ENCODE peak calls at places on chromosomes 16 and 17, in nine cellular contexts. E, R, I, U, Y, Z, J, C and V are unnamed samples.

GRCh38 chr17:17819561-17819995 is 17.2 kb downstream of the SREBF1 start:
- DNase-seq in Y (peak; percentile 68), I (no peak), R (peak; percentile 81), C (peak; percentile 81), J (peak; percentile 96), E (peak; percentile 20), Z (peak; percentile 85), U (peak; percentile 85), V (peak; percentile 93)

GRCh38 chr16:72877374-72878028 is 170.4 kb downstream of the ZFHX3 start:
- DNase-seq in R (no peak), E (no peak), I (no peak), J (no peak), U (no peak), Y (no peak), C (peak; percentile 64), Z (no peak), V (no peak)

GRCh38 chr17:65185686-65186382 is 48.7 kb downstream of the RGS9 start:
- DNase-seq in R (no peak), Y (no peak), Z (peak; percentile 64), J (no peak), U (peak; percentile 64), E (no peak), C (no peak), I (no peak), V (no peak)

GRCh38 chr17:80835816-80836657 is 155.6 kb upstream of the CHMP6 start:
- DNase-seq in I (no peak), C (no peak), Y (no peak), Z (no peak), R (no peak), J (no peak), U (no peak), E (no peak), V (no peak)

GRCh38 chr16:708019-708418 is 2.4 kb upstream of the FBXL16 start:
- DNase-seq in C (no peak), E (no peak), I (no peak), U (no peak), R (no peak), Z (no peak), Y (no peak), J (no peak), V (no peak)

GRCh38 chr16:11032000-11032921 is 87.9 kb downstream of the CLEC16A start:
- DNase-seq in R (peak; percentile 23), C (no peak), Y (no peak), I (no peak), U (no peak), E (no peak), J (no peak), Z (no peak), V (no peak)

GRCh38 chr17:81717766-81718089 is 5.6 kb downstream of the SLC25A10 start:
- DNase-seq in R (no peak), E (no peak), Y (no peak), I (no peak), C (no peak), U (no peak), Z (no peak), J (no peak), V (no peak)

GRCh38 chr16:324451-325334 is 27.8 kb downstream of the AXIN1 start:
- DNase-seq in E (peak; percentile 62), U (no peak), Z (no peak), I (no peak), C (no peak), Y (no peak), R (no peak), J (no peak), V (peak; percentile 78)

GRCh38 chr16:25978227-25978626 is 286.5 kb downstream of the HS3ST4 start:
- DNase-seq in Z (no peak), J (no peak), E (no peak), C (no peak), U (no peak), I (no peak), R (peak; percentile 39), Y (no peak), V (no peak)

GRCh38 chr17:17439971-17440843 is 36.6 kb upstream of the MED9 start:
- DNase-seq in J (peak; percentile 57), Y (no peak), I (peak; percentile 62), E (peak; percentile 75), Z (peak; percentile 64), C (peak; percentile 63), U (peak; percentile 87), R (peak; percentile 80), V (peak; percentile 81)

GRCh38 chr16:12907670-12908233 is 6.4 kb downstream of the SHISA9 start:
- DNase-seq in C (no peak), J (no peak), Z (no peak), E (no peak), I (peak; percentile 58), U (peak; percentile 58), Y (no peak), R (no peak), V (peak; percentile 13)

GRCh38 chr16:55447231-55447630 is 31.8 kb upstream of the MMP2 start:
- DNase-seq in I (no peak), C (no peak), Z (no peak), Y (no peak), R (no peak), U (no peak), J (no peak), E (no peak), V (no peak)

GRCh38 chr16:19167710-19168172 is 299 bp upstream of the SYT17 start:
- DNase-seq in C (peak; percentile 93), U (peak; percentile 83), Z (peak; percentile 73), R (peak; percentile 81), E (no peak), J (peak; percentile 73), Y (peak; percentile 45), I (peak; percentile 92), V (peak; percentile 94)

GRCh38 chr16:58426960-58427359 is 34.7 kb downstream of the GINS3 start:
- DNase-seq in E (no peak), I (no peak), J (no peak), Y (peak; percentile 36), C (no peak), U (no peak), Z (no peak), R (no peak), V (no peak)

GRCh38 chr17:76277300-76278267 is 12.4 kb downstream of the UBALD2 start:
- DNase-seq in Y (no peak), R (no peak), U (no peak), E (no peak), I (no peak), C (no peak), Z (no peak), J (no peak), V (no peak)

GRCh38 chr16:55621771-55622170 is 34.0 kb upstream of the SLC6A2 start:
- DNase-seq in U (no peak), I (no peak), R (no peak), Y (no peak), J (no peak), E (no peak), C (no peak), Z (no peak), V (no peak)

GRCh38 chr17:17493986-17494466 is 2.2 kb downstream of the RASD1 start:
- DNase-seq in U (no peak), Y (no peak), Z (no peak), E (no peak), I (peak; percentile 70), C (no peak), J (no peak), R (no peak), V (no peak)

GRCh38 chr17:53150101-53150698 is 672.5 kb upstream of the KIF2B start:
- DNase-seq in E (no peak), Y (no peak), C (no peak), R (no peak), I (peak; percentile 28), J (no peak), Z (peak; percentile 22), U (no peak), V (no peak)
- TF ChIP-seq CTCF in E (no peak), Y (no peak), C (no peak), R (no peak), I (peak; percentile 53), J (no peak), Z (peak; percentile 76), U (peak; percentile 64), V (no peak)

GRCh38 chr17:72587773-72588511 is 467.1 kb downstream of the SOX9 start:
- DNase-seq in Y (no peak), U (no peak), J (no peak), I (no peak), Z (no peak), R (no peak), C (no peak), E (no peak), V (no peak)
- TF ChIP-seq CTCF in Y (no peak), U (no peak), J (no peak), I (no peak), Z (peak; percentile 21), R (no peak), C (no peak), E (no peak), V (no peak)

GRCh38 chr16:67544329-67544841 is 15.8 kb downstream of the RIPOR1 start:
- DNase-seq in R (no peak), E (no peak), I (no peak), U (peak; percentile 36), Y (no peak), C (no peak), J (no peak), Z (no peak), V (no peak)
- TF ChIP-seq CTCF in R (no peak), E (no peak), I (no peak), U (peak; percentile 39), Y (no peak), C (no peak), J (no peak), Z (no peak), V (peak; percentile 32)

GRCh38 chr17:78346605-78347250 is 13.1 kb downstream of the SOCS3 start:
- DNase-seq in J (no peak), E (no peak), U (no peak), C (no peak), Y (no peak), Z (no peak), I (no peak), R (no peak), V (no peak)
- TF ChIP-seq CTCF in J (no peak), E (peak; percentile 23), U (peak; percentile 35), C (no peak), Y (no peak), Z (peak; percentile 7), I (no peak), R (no peak), V (peak; percentile 13)

DNA sequence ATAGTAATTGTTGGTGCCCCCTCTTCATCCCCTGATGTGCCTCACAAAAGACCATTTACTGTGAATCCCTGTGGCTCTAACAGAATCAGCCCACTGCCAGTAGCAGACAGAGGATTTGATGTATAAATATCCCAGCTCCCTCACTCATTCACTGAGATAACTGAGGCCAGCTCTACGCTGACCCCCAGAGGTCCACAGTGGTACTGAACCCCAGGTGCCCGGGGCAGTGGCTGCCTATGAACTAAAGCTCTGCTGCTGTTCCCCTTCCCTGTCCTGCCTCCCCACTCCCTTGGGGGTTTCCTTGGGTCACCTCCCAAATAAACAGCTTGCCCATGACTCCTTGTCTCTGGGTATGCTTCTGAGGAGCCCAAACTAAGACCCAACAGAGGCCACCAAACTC is 295.8 kb downstream of the FOXL1 start:
- DNase-seq in Y (no peak), R (no peak), E (no peak), I (peak; percentile 58), J (no peak), Z (peak; percentile 23), C (peak; percentile 67), U (peak; percentile 74), V (peak; percentile 55)
- TF ChIP-seq CTCF in Y (peak; percentile 31), R (no peak), E (peak; percentile 10), I (peak; percentile 73), J (peak; percentile 61), Z (peak; percentile 53), C (peak; percentile 72), U (peak; percentile 85), V (peak; percentile 49)